ENCODE peak calls at places on chromosomes 4 and X, in four cellular contexts. V is osteoblast, F is endothelial cell of umbilical vein, M is mammary epithelial cell. N is an unnamed sample.

GRCh38 chrX:41472231-41472815 is 25.2 kb downstream of the NYX start:
- DNase-seq in V (peak; percentile 50), F (no peak), M (no peak), N (no peak)

GRCh38 chrX:120761810-120762209 is 113.9 kb downstream of the CT47B1 start:
- DNase-seq in V (no peak), F (no peak), M (no peak), N (peak; percentile 12)

GRCh38 chr4:30460818-30461217 is 259.4 kb upstream of the PCDH7 start:
- DNase-seq in V (no peak), F (no peak), M (no peak), N (no peak)

GRCh38 chrX:22164770-22165388 is 107.8 kb upstream of the CBLL2 start:
- DNase-seq in V (no peak), F (no peak), M (peak; percentile 34), N (peak; percentile 56)

GRCh38 chr4:132614682-132615081 is 534.4 kb upstream of the PCDH10 start:
- DNase-seq in V (no peak), F (peak; percentile 19), M (no peak), N (no peak)

GRCh38 chrX:103607385-103608304 is at the start of gene TCEAL3:
- DNase-seq in V (peak; percentile 76), F (peak; percentile 45), M (no peak), N (peak; percentile 37)

GRCh38 chr4:69831646-69832325 is 28.2 kb downstream of the SULT1E1 start:
- DNase-seq in V (no peak), F (no peak), M (no peak), N (no peak)

GRCh38 chr4:8549352-8549931 is 30.8 kb upstream of the GPR78 start:
- DNase-seq in V (peak; percentile 37), F (no peak), M (no peak), N (no peak)

GRCh38 chrX:135596495-135596894 is 76.0 kb downstream of the INTS6L start:
- DNase-seq in V (no peak), F (peak; percentile 1), M (peak; percentile 25), N (peak; percentile 58)

GRCh38 chr4:60805500-60806313 is 394.4 kb upstream of the ADGRL3 start:
- DNase-seq in V (no peak), F (no peak), M (peak; percentile 37), N (peak; percentile 78)

GRCh38 chr4:37759833-37760232 is 66.7 kb upstream of the PGM2 start:
- DNase-seq in V (no peak), F (no peak), M (no peak), N (no peak)

GRCh38 chr4:14856076-14856926 is 146.0 kb upstream of the CPEB2 start:
- DNase-seq in V (peak; percentile 96), F (peak; percentile 35), M (peak; percentile 100), N (peak; percentile 94)

DNA sequence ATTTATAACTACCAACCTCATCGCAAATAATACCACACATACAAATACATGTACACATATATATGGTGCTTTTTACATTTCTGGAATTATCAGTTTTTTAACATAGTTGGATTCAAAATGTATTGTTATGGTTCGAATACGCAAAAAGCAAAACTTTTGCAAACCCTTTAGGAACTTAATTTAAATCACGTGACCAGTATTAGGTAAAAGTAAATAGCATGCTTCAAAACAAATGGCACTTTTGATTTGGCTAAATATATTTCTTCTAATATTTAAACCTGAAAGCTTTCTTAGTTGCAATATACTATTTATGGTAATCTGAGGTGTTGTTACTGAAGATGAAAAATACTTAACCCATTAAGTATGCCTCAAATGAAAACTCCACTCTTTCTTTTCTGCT is 341.4 kb downstream of the C4orf33 start:
- DNase-seq in V (no peak), F (no peak), M (no peak), N (no peak)
- H3K79me2 ChIP-seq in V (no peaks in the 10 kb centered on the region), F (no peaks in the 10 kb centered on the region), M (no peaks in the 10 kb centered on the region), N (no peaks in the 10 kb centered on the region)

GRCh38 chrX:99820197-99820596 is 589.9 kb downstream of the PCDH19 start:
- DNase-seq in V (no peak), F (no peak), M (no peak), N (no peak)
- H3K27ac ChIP-seq in V (no peak overlapping the region), F (no peak overlapping the region), M (no peak overlapping the region), N (no peak overlapping the region)

DNA sequence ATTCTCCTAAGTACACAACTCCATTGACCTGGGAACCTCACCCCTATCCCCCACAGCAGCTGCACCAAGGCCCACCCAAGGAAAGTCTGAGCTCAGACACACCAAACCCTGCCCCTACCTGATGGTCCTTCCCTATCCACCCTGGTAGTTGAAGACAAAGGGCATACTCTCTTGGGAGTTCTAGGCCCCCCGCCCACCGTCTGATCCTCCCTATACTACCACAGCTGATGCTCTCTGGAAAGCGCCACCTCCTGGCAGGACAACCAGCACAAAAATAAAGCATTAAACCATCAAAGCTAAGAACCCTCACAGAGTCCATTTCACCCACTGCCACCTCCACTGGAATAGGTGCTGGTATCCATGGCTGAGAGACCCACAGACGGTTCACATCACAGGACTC is 83.6 kb downstream of the ANAPC10 start:
- DNase-seq in V (no peak), F (no peak), M (no peak), N (no peak)
- TF ChIP-seq CTCF in V (no peak), F (no peak), M (no peak), N (no peak)

DNA sequence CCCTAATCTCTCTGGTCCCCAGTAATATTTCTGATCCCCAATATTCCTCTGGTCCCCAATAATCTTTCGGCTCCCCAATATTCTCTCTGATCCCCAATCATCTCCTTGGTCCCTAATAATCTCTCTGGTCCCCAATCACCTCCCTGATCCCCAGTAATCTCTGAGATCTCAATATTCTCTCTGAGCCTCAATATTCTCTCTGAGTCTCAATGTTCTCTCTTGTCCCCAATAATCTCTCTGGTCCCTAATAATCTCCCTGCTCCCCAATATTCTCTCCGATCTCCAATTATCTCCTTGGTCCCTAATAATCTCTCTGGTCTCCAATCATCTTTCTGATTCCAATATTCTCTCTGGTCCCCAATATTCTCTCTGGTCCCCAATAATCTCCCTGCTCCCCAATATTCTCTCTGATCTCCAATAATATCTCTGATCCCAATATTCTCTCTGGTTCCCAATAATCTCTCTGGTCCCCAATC is 17.9 kb downstream of the P2RY8 start:
- DNase-seq in V (no peak), F (no peak), M (no peak), N (no peak)
- H3K79me2 ChIP-seq in V (no peaks in the 10 kb centered on the region), F (no peaks in the 10 kb centered on the region), M (no peaks in the 10 kb centered on the region), N (no peaks in the 10 kb centered on the region)

DNA sequence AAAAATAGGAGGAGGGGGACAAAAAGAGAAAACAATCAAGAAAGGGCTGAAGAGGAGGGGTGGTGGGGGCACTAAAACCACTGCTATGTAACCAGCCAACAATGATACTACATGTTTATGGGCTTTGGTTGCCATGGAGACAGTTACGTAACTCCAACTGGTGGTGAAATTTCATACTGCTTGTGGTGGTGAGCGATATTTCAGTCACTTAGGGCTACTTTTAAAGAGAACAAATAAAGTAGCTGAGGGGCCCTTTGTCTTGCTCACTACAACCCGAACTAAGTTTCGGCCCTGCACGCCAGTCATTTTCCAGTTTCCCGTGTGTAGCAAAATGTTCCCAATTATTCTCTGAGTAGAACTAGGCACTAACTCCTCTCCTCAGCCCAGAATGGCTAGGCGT is 275.2 kb upstream of the EDA2R start:
- DNase-seq in V (no peak), F (no peak), M (peak; percentile 1), N (peak; percentile 4)
- H3K27ac ChIP-seq in V (no peak overlapping the region), F (no peak overlapping the region), M (no peak overlapping the region), N (no peak overlapping the region)

DNA sequence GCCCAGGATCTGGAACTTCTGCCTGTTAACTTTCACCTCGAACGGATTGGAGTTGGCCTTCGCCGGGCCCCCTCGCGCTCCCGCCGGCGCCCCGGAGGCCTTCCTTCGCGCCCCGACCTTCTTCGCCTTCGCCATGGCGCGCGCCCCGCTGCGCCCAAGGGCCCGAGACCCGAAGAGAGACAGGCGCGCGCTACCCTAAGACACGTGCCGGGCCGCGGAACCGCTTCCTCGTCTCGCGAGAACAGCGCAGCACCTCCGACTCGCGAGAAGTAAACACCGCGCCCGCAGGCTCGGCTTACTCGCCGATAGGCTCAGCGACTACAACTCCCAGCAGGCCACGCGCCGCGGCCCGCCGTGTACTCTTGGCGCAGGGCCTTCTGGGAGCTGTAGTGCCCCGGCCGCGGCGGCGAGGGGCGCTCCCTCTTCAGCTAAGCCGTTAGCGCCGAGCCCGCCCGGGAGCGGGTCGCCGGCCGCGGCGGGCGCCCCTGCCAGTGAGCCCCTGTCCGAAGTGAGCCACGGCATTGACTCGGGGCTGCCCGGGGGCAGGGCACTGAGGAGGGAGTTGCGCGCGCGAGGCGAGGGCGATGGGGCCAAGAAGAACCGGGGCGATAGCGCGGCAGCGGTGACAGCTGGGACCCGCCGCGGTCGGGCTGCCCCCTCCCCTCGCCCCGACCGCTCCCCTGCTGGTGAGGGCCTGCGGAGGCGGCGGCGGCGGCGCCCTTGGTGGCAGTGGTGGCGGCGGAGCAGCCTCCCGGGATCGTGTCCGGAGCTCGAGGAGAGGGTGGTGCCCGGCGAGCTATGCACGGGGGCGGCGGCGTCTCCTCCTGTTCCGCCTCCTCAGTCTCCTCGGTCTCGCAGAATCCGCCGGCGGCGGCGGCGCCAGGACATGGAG is at the start of the genes GRK4 and NOP14:
- DNase-seq in V (peak; percentile 100), F (peak; percentile 98), M (peak; percentile 97), N (peak; percentile 96)
- TF ChIP-seq CTCF in V (no peak), F (peak; percentile 20), M (peak; percentile 35), N (peak; percentile 27)

DNA sequence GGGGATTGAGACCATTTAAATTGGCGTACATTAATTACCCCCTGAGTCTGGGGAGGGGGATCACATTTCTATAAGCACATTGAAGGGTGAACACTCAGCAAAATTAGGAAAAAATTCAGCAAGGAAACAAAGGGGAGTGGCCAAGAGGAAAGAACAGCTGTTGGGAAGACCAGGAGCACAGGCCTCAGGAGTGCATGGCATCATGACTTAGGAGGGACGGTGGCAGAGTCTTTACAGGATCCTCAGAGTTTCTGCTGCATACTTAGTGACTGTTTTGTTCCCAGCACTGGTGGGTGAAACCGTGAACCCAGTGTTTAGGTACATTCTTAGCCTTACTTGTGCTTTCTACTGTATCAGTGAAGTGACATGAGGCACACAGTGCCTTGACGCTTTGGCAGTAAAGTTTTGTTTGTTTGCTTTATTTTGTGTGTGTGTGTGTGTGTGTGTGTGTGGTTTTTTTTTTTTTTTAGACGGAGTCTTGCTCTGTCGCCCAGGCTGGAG is 121.3 kb downstream of the CBR4 start:
- DNase-seq in V (no peak), F (no peak), M (no peak), N (no peak)
- H3K79me2 ChIP-seq in V (peaks cover 67% of the 10 kb centered on the region), F (no peaks in the 10 kb centered on the region), M (peaks cover 76% of the 10 kb centered on the region), N (peaks cover 3% of the 10 kb centered on the region)

DNA sequence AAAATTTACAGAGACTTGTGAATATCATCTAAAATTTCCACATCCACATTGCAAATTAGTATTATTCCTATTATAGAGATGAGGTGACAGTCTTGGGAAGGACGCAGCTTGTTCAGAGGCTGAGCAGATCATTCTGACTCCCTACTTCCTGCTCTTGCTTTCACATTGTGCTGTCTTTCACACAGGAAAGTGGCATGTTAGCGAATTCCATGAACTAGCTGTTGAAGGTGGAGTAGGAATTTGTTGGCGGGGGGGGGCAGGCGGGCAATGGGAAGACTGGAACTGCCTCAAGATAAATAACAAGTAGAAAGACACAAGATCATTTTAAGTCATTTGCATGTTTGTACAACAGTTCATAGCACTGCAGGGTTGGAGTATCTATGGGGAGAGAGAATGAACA is 2.3 kb downstream of the PF4V1 start:
- DNase-seq in V (no peak), F (peak; percentile 43), M (no peak), N (no peak)
- H3K27ac ChIP-seq in V (no peak overlapping the region), F (no peak overlapping the region), M (no peak overlapping the region), N (no peak overlapping the region)

GRCh38 chrX:36908801-36909403 is 99.3 kb upstream of the FAM47C start:
- DNase-seq in V (peak; percentile 52), F (peak; percentile 19), M (peak; percentile 32), N (peak; percentile 67)
- TF ChIP-seq CTCF in V (peak; percentile 73), F (peak; percentile 20), M (peak; percentile 60), N (peak; percentile 80)

GRCh38 chr4:10123227-10124101 is 6.9 kb upstream of the WDR1 start:
- DNase-seq in V (no peak), F (peak; percentile 94), M (no peak), N (no peak)
- H3K79me2 ChIP-seq in V (no peaks in the 10 kb centered on the region), F (no peaks in the 10 kb centered on the region), M (no peaks in the 10 kb centered on the region), N (no peaks in the 10 kb centered on the region)